ENCODE peak calls at places on chromosomes 4 and X, in five cellular contexts. Q is NCI-H1694, S is fibroblast of mammary gland, O is sigmoid colon, X is substantia nigra. G is an unnamed sample.

GRCh38 chr4:164383187-164384181 is 370.4 kb upstream of the SMIM31 start:
- DNase-seq in S (peak; percentile 22), Q (no peak), O (peak; percentile 63), X (peak; percentile 91), G (peak; percentile 60)

GRCh38 chr4:67712000-67712625 is 11.2 kb upstream of the UBA6 start:
- DNase-seq in Q (no peak), X (no peak), S (no peak), O (no peak), G (no peak)

GRCh38 chr4:145933134-145933533 is 5.5 kb downstream of the ZNF827 start:
- DNase-seq in X (no peak), S (peak; percentile 47), Q (no peak), O (no peak), G (no peak)

GRCh38 chr4:15894923-15895411 is 43.6 kb downstream of the FGFBP1 start:
- DNase-seq in X (no peak), O (no peak), S (peak; percentile 71), Q (no peak), G (no peak)

GRCh38 chr4:56243107-56243506 is 144.2 kb downstream of the AASDH start:
- DNase-seq in S (no peak), O (no peak), X (no peak), Q (no peak), G (no peak)

GRCh38 chrX:87634361-87634760 is 116.8 kb downstream of the KLHL4 start:
- DNase-seq in S (no peak), X (no peak), O (no peak), Q (no peak), G (no peak)

GRCh38 chr4:83138979-83139378 is 24.4 kb upstream of the PLAC8 start:
- DNase-seq in X (no peak), Q (no peak), O (no peak), S (no peak), G (no peak)

GRCh38 chr4:128256539-128256938 is 31.1 kb downstream of the PGRMC2 start:
- DNase-seq in X (no peak), S (no peak), Q (peak; percentile 3), O (no peak), G (no peak)

GRCh38 chr4:25160714-25161598 is 707 bp upstream of the SEPSECS start:
- DNase-seq in O (no peak), S (no peak), Q (no peak), X (no peak), G (no peak)

GRCh38 chr4:73735231-73735630 is 5.1 kb upstream of the CXCL8 start:
- DNase-seq in S (peak; percentile 91), O (no peak), Q (no peak), X (no peak), G (no peak)

GRCh38 chr4:158710814-158711213 is 12.4 kb downstream of the PPID start:
- DNase-seq in S (peak; percentile 15), O (no peak), X (no peak), Q (no peak), G (no peak)

GRCh38 chr4:82691431-82691830 is 107.2 kb downstream of the SCD5 start:
- DNase-seq in O (no peak), X (no peak), Q (no peak), S (no peak), G (no peak)

GRCh38 chrX:21738950-21739287 is 19.0 kb downstream of the SMPX start:
- DNase-seq in Q (no peak), S (no peak), X (no peak), O (no peak), G (no peak)

GRCh38 chr4:150493846-150494245 is 88.1 kb upstream of the MAB21L2 start:
- DNase-seq in X (no peak), S (peak; percentile 41), O (no peak), Q (no peak), G (no peak)

GRCh38 chr4:17232575-17233253 is 279.2 kb downstream of the QDPR start:
- DNase-seq in Q (no peak), S (peak; percentile 67), O (peak; percentile 68), X (peak; percentile 13), G (peak; percentile 6)

GRCh38 chrX:46279925-46280313 is 265.3 kb downstream of the ZNF674 start:
- DNase-seq in X (no peak), S (peak; percentile 75), O (no peak), Q (no peak), G (no peak)

GRCh38 chr4:59956366-59956765 is 1243.8 kb upstream of the ADGRL3 start:
- DNase-seq in S (no peak), X (no peak), O (no peak), Q (no peak), G (no peak)

GRCh38 chr4:37882665-37883296 is 8.1 kb upstream of the TBC1D1 start:
- DNase-seq in S (no peak), O (no peak), X (no peak), Q (no peak), G (no peak)

GRCh38 chr4:53355919-53356521 is 9.8 kb downstream of the SCFD2 start:
- DNase-seq in X (no peak), O (no peak), S (peak; percentile 24), Q (no peak), G (no peak)

GRCh38 chrX:37684426-37684825 is 1.2 kb upstream of the XK start:
- DNase-seq in Q (no peak), O (no peak), X (no peak), S (no peak), G (no peak)

GRCh38 chr4:185740471-185740873 is 71.5 kb downstream of the SORBS2 start:
- DNase-seq in X (no peak), S (no peak), Q (no peak), O (no peak), G (no peak)

GRCh38 chr4:96035727-96036126 is 195.8 kb downstream of the PDHA2 start:
- DNase-seq in X (no peak), O (no peak), Q (peak; percentile 1), S (peak; percentile 19), G (peak; percentile 1)

GRCh38 chr4:16026155-16026761 is 57.6 kb downstream of the PROM1 start:
- DNase-seq in X (no peak), S (peak; percentile 69), Q (peak; percentile 26), O (no peak), G (peak; percentile 39)

GRCh38 chr4:120812216-120812615 is 110.3 kb downstream of the PRDM5 start:
- DNase-seq in X (no peak), O (no peak), Q (no peak), S (no peak), G (no peak)

GRCh38 chrX:18565727-18566126 is 106.2 kb downstream of the RS1 start:
- DNase-seq in X (no peak), S (no peak), O (no peak), Q (no peak), G (no peak)

GRCh38 chr4:99861120-99861905 is 32.9 kb downstream of the LAMTOR3 start:
- DNase-seq in S (no peak), X (no peak), Q (no peak), O (no peak), G (no peak)

GRCh38 chr4:74768857-74769525 is 25.3 kb downstream of the BTC start:
- DNase-seq in S (peak; percentile 89), X (no peak), O (no peak), Q (no peak), G (no peak)

GRCh38 chrX:56130436-56130835 is 101.7 kb upstream of the KLF8 start:
- DNase-seq in Q (no peak), X (no peak), O (no peak), S (no peak), G (no peak)

GRCh38 chr4:174009686-174010451 is 273.6 kb downstream of the FBXO8 start:
- DNase-seq in Q (no peak), S (no peak), O (no peak), X (no peak), G (no peak)

GRCh38 chrX:40244980-40245379 is 147.2 kb upstream of the BCOR start:
- DNase-seq in S (no peak), Q (no peak), O (no peak), X (no peak), G (no peak)

GRCh38 chr4:165199722-165200121 is 7.6 kb upstream of the KLHL2 start:
- DNase-seq in X (no peak), S (no peak), O (no peak), Q (no peak), G (no peak)

GRCh38 chrX:21934414-21934813 is 6.1 kb upstream of the SMS start:
- DNase-seq in O (no peak), Q (no peak), X (no peak), S (no peak), G (no peak)

GRCh38 chrX:10568428-10568827 is 52.0 kb downstream of the MID1 start:
- DNase-seq in Q (no peak), S (no peak), O (no peak), X (no peak), G (no peak)

GRCh38 chr4:78990938-78991810 is 51.9 kb upstream of the PAQR3 start:
- DNase-seq in S (no peak), O (no peak), X (no peak), Q (no peak), G (no peak)

GRCh38 chr4:153792893-153793227 is 4.0 kb upstream of the SFRP2 start:
- DNase-seq in S (no peak), X (no peak), O (no peak), Q (no peak), G (no peak)

G was measured in frontal cortex.